ENCODE peak calls at places on chromosomes 13 and 19, in four cellular contexts. One of them, this sample, is unnamed.

GRCh38 chr13:107518292-107518691 is 697.0 kb downstream of the LIG4 start:
- DNase-seq in AG04450: no peak
- DNase-seq in pancreas: no peak
- DNase-seq in DND-41: no peak
- DNase-seq in this sample: no peak

GRCh38 chr19:40512473-40513344 is 45.9 kb downstream of the SPTBN4 start:
- DNase-seq in DND-41: no peak
- DNase-seq in AG04450: no peak
- DNase-seq in pancreas: no peak
- DNase-seq in this sample: no peak

GRCh38 chr13:23427342-23428182 is 5.9 kb downstream of the SACS start:
- DNase-seq in AG04450: peak; percentile 73
- DNase-seq in pancreas: no peak
- DNase-seq in DND-41: no peak
- DNase-seq in this sample: peak; percentile 88

GRCh38 chr13:97194473-97194872 is 27.7 kb upstream of the MBNL2 start:
- DNase-seq in pancreas: no peak
- DNase-seq in AG04450: no peak
- DNase-seq in DND-41: no peak
- DNase-seq in this sample: peak; percentile 12

GRCh38 chr13:74907788-74908187 is 574.2 kb downstream of the TBC1D4 start:
- DNase-seq in AG04450: no peak
- DNase-seq in DND-41: no peak
- DNase-seq in pancreas: no peak
- DNase-seq in this sample: no peak

GRCh38 chr13:45194081-45194939 is 6.5 kb downstream of the KCTD4 start:
- DNase-seq in pancreas: no peak
- DNase-seq in DND-41: no peak
- DNase-seq in AG04450: no peak
- DNase-seq in this sample: no peak

GRCh38 chr13:91112191-91112579 is 235.3 kb upstream of the MIR17HG start:
- DNase-seq in pancreas: no peak
- DNase-seq in DND-41: no peak
- DNase-seq in AG04450: no peak
- DNase-seq in this sample: no peak

GRCh38 chr19:2345794-2346663 is 14.0 kb upstream of the TMPRSS9 start:
- DNase-seq in AG04450: no peak
- DNase-seq in DND-41: no peak
- DNase-seq in pancreas: peak; percentile 67
- DNase-seq in this sample: no peak

GRCh38 chr19:55410168-55410567 is 2.6 kb upstream of the UBE2S start:
- DNase-seq in pancreas: no peak
- DNase-seq in DND-41: no peak
- DNase-seq in AG04450: no peak
- DNase-seq in this sample: no peak

GRCh38 chr13:48653074-48654054 is at the start of gene CYSLTR2:
- DNase-seq in AG04450: no peak
- DNase-seq in DND-41: peak; percentile 43
- DNase-seq in pancreas: no peak
- DNase-seq in this sample: no peak

GRCh38 chr19:5172859-5173577 is 167.6 kb downstream of the PTPRS start:
- DNase-seq in AG04450: peak; percentile 72
- DNase-seq in pancreas: no peak
- DNase-seq in DND-41: no peak
- DNase-seq in this sample: peak; percentile 87

GRCh38 chr19:29266001-29266400 is 53.0 kb upstream of the UQCRFS1 start:
- DNase-seq in AG04450: no peak
- DNase-seq in DND-41: no peak
- DNase-seq in pancreas: no peak
- DNase-seq in this sample: no peak

GRCh38 chr19:7933411-7933810 is 7.5 kb upstream of the CTXN1 start:
- DNase-seq in pancreas: no peak
- DNase-seq in AG04450: no peak
- DNase-seq in DND-41: no peak
- DNase-seq in this sample: no peak

GRCh38 chr13:46184277-46184699 is 2.3 kb upstream of the LCP1 start:
- DNase-seq in AG04450: no peak
- DNase-seq in DND-41: peak; percentile 81
- DNase-seq in pancreas: no peak
- DNase-seq in this sample: no peak

GRCh38 chr19:9342610-9343304 is 18.8 kb downstream of the ZNF559 start:
- DNase-seq in pancreas: no peak
- DNase-seq in DND-41: no peak
- DNase-seq in AG04450: no peak
- DNase-seq in this sample: no peak

GRCh38 chr19:2266183-2266993 is 10.2 kb upstream of the JSRP1 start:
- DNase-seq in AG04450: peak; percentile 34
- DNase-seq in pancreas: peak; percentile 89
- DNase-seq in DND-41: peak; percentile 53
- DNase-seq in this sample: no peak

GRCh38 chr13:109790951-109791605 is 4.7 kb upstream of the IRS2 start:
- DNase-seq in DND-41: peak; percentile 83
- DNase-seq in AG04450: no peak
- DNase-seq in pancreas: no peak
- DNase-seq in this sample: no peak

GRCh38 chr13:99271249-99271648 is 13.1 kb upstream of the GPR18 start:
- DNase-seq in pancreas: no peak
- DNase-seq in DND-41: no peak
- DNase-seq in AG04450: no peak
- DNase-seq in this sample: no peak

GRCh38 chr13:18235756-18236527 is 945.7 kb downstream of the TUBA3C start:
- DNase-seq in DND-41: no peak
- DNase-seq in AG04450: no peak
- DNase-seq in pancreas: peak; percentile 66
- DNase-seq in this sample: no peak

GRCh38 chr19:51161266-51161665 is 19.2 kb downstream of the SIGLEC7 start:
- DNase-seq in AG04450: no peak
- DNase-seq in DND-41: no peak
- DNase-seq in pancreas: no peak
- DNase-seq in this sample: no peak

GRCh38 chr19:610801-611505 is 21.3 kb downstream of the HCN2 start:
- DNase-seq in DND-41: peak; percentile 79
- DNase-seq in pancreas: peak; percentile 57
- DNase-seq in AG04450: peak; percentile 33
- DNase-seq in this sample: peak; percentile 87
- H3K4me3 ChIP-seq in DND-41: peak overlapping the region; percentile 0
- H3K4me3 ChIP-seq in pancreas: no peak overlapping the region
- H3K4me3 ChIP-seq in AG04450: no peak overlapping the region
- H3K4me3 ChIP-seq in this sample: no peak overlapping the region

GRCh38 chr19:45881082-45881908 is 4.6 kb downstream of the IRF2BP1 start:
- DNase-seq in AG04450: no peak
- DNase-seq in pancreas: no peak
- DNase-seq in DND-41: no peak
- DNase-seq in this sample: no peak

GRCh38 chr19:45883586-45883880 is 2.4 kb downstream of the IRF2BP1 start:
- DNase-seq in AG04450: no peak
- DNase-seq in pancreas: no peak
- DNase-seq in DND-41: no peak
- DNase-seq in this sample: no peak

GRCh38 chr19:45881909-45882528 is 3.9 kb downstream of the IRF2BP1 start:
- DNase-seq in pancreas: peak; percentile 89
- DNase-seq in AG04450: no peak
- DNase-seq in DND-41: no peak
- DNase-seq in this sample: no peak

GRCh38 chr19:45883881-45884681 is 1.9 kb downstream of the IRF2BP1 start:
- DNase-seq in pancreas: peak; percentile 91
- DNase-seq in DND-41: no peak
- DNase-seq in AG04450: no peak
- DNase-seq in this sample: no peak

DNA sequence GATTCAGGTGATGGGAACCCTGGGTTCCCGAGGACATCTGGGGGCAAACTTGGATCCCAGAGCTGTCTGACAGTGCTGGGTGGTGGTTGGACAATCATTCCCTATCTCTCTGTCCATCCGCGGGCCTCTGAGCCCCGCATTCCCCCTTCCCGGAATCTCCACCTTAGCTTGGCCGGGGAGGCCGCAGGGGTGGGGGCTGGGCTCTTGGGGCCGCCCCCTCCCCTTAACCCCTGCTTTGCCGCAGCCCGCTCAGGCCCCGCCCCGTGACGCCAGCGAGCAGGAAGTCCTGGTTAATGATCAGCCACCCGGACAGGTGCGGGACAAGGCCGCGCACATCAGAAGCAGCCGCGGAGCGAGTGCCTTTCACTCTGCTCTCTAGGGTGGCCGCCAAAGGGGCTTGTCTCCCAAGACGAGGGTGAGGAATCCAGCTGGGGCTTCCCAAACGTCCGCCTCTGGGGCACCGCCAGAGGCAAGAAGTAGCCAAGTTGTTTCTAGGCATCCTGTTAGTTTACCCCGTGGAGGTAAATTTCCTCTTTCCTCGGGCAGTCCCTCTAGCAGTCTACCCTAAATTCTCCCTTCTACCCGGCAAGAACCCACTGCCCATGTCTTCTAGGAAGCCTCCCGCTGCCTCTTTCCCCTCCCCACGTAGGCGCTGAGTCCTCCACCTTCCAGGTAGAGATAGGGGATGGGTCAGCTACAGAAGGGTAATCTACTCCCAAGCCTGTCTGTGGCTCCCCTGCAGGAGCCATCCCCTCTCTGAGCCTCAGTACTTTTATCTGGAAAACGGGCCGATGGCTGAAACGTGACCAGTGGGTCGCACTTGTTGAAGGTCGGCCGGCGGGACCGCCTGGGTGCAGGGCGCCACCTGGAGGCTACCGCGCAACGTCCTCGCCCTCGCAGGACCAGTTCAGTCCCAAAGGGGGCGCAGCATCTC is 3.0 kb downstream of the IRF2BP1 start:
- DNase-seq in AG04450: peak; percentile 60
- DNase-seq in DND-41: peak; percentile 82
- DNase-seq in pancreas: peak; percentile 99
- DNase-seq in this sample: peak; percentile 31
- H3K4me3 ChIP-seq in AG04450: peak overlapping the region; percentile 17
- H3K4me3 ChIP-seq in DND-41: no peak overlapping the region
- H3K4me3 ChIP-seq in pancreas: peak overlapping the region; percentile 12
- H3K4me3 ChIP-seq in this sample: no peak overlapping the region

GRCh38 chr19:6765738-6766356 is 1.4 kb downstream of the SH2D3A start:
- DNase-seq in pancreas: peak; percentile 98
- DNase-seq in AG04450: no peak
- DNase-seq in DND-41: no peak
- DNase-seq in this sample: no peak
- H3K4me3 ChIP-seq in pancreas: peak overlapping the region; percentile 44
- H3K4me3 ChIP-seq in AG04450: no peak overlapping the region
- H3K4me3 ChIP-seq in DND-41: no peak overlapping the region
- H3K4me3 ChIP-seq in this sample: no peak overlapping the region

GRCh38 chr19:38565686-38566105 is 52.1 kb downstream of the MAP4K1 start:
- DNase-seq in AG04450: no peak
- DNase-seq in pancreas: no peak
- DNase-seq in DND-41: no peak
- DNase-seq in this sample: no peak
- H3K4me3 ChIP-seq in AG04450: no peak overlapping the region
- H3K4me3 ChIP-seq in pancreas: no peak overlapping the region
- H3K4me3 ChIP-seq in DND-41: no peak overlapping the region
- H3K4me3 ChIP-seq in this sample: no peak overlapping the region

This sample was measured in skeletal muscle cell.